ENCODE peak calls at places on chromosomes 16 and 17, in four cellular contexts. H is IMR-90, K is GM23248, W is mammary epithelial cell. I is an unnamed sample.

GRCh38 chr17:36934759-36935630 is 2.3 kb upstream of the LHX1 start:
- DNase-seq in H (no peak), W (no peak), K (no peak), I (no peak)

GRCh38 chr17:56994009-56994792 is 16.3 kb downstream of the SCPEP1 start:
- DNase-seq in K (peak), H (peak), W (no peak), I (no peak)

GRCh38 chr17:8285270-8286181 is 2.9 kb upstream of the RANGRF start:
- DNase-seq in K (no peak), H (no peak), W (no peak), I (no peak)

GRCh38 chr16:27048316-27048715 is 18.4 kb upstream of the C16orf82 start:
- DNase-seq in H (no peak), W (no peak), K (peak), I (no peak)

GRCh38 chr17:74206332-74206818 is 2.9 kb downstream of the RPL38 start:
- DNase-seq in W (no peak), H (no peak), K (no peak), I (no peak)

GRCh38 chr17:50060951-50061712 is 5.2 kb downstream of the ITGA3 start:
- DNase-seq in W (peak), H (peak), K (peak), I (no peak)

GRCh38 chr16:1789643-1790045 is 3.9 kb downstream of the IGFALS start:
- DNase-seq in K (no peak), W (no peak), H (no peak), I (no peak)

GRCh38 chr17:17784599-17785264 is 52.1 kb downstream of the SREBF1 start:
- DNase-seq in H (no peak), W (no peak), K (peak), I (no peak)

GRCh38 chr16:75640598-75640997 is 6.9 kb downstream of the KARS1 start:
- DNase-seq in K (no peak), W (no peak), H (peak), I (no peak)

GRCh38 chr16:85490971-85491771 is 122.0 kb upstream of the GSE1 start:
- DNase-seq in H (no peak), K (no peak), W (no peak), I (no peak)

GRCh38 chr17:21282231-21282630 is 2.3 kb upstream of the MAP2K3 start:
- DNase-seq in W (peak), K (peak), H (peak), I (no peak)

GRCh38 chr16:15041260-15042011 is 14.4 kb downstream of the NTAN1 start:
- DNase-seq in K (peak), W (peak), H (peak), I (no peak)

GRCh38 chr16:82848013-82848412 is 221.2 kb downstream of the CDH13 start:
- DNase-seq in H (no peak), K (no peak), W (no peak), I (no peak)

GRCh38 chr17:70168044-70168978 is 1.0 kb upstream of the KCNJ2 start:
- DNase-seq in K (peak), W (peak), H (peak), I (no peak)

GRCh38 chr16:89999831-90000574 is 19.3 kb downstream of the DBNDD1 start:
- DNase-seq in K (no peak), W (no peak), H (no peak), I (no peak)

GRCh38 chr17:57955183-57955952 is at the start of gene CUEDC1:
- DNase-seq in W (peak), K (peak), H (peak), I (no peak)

GRCh38 chr16:89828199-89828869 is at the start of gene SPIRE2:
- DNase-seq in H (peak), K (peak), W (peak), I (no peak)

GRCh38 chr17:68600881-68601564 is at the start of gene FAM20A:
- DNase-seq in K (peak), H (no peak), W (no peak), I (no peak)

GRCh38 chr17:74305865-74306654 is 20.0 kb upstream of the KIF19 start:
- DNase-seq in H (no peak), K (peak), W (no peak), I (no peak)

GRCh38 chr17:82020874-82021727 is 1.6 kb downstream of the CENPX start:
- DNase-seq in W (peak), K (peak), H (peak), I (no peak)

GRCh38 chr17:57593739-57594462 is 151.2 kb downstream of the CCDC182 start:
- DNase-seq in W (no peak), H (no peak), K (no peak), I (no peak)

GRCh38 chr16:11742041-11742535 is 569 bp downstream of the TXNDC11 start:
- DNase-seq in K (no peak), H (no peak), W (peak), I (no peak)

GRCh38 chr17:65742433-65743312 is 181.2 kb upstream of the AXIN2 start:
- DNase-seq in K (peak), W (peak), H (peak), I (peak)

GRCh38 chr17:44900894-44901293 is 1.6 kb upstream of the EFTUD2 start:
- DNase-seq in H (peak), W (peak), K (peak), I (no peak)

GRCh38 chr16:12340151-12340733 is 363.7 kb downstream of the SNX29 start:
- DNase-seq in K (peak), H (peak), W (peak), I (no peak)

GRCh38 chr17:31061678-31062077 is 33.1 kb upstream of the NF1 start:
- DNase-seq in W (no peak), H (no peak), K (peak), I (no peak)

GRCh38 chr16:35559911-35560636 is 2100.7 kb downstream of the TP53TG3F start:
- DNase-seq in W (no peak), H (no peak), K (no peak), I (no peak)

GRCh38 chr17:57677858-57678257 is 67.2 kb downstream of the CCDC182 start:
- DNase-seq in K (no peak), W (no peak), H (no peak), I (no peak)

GRCh38 chr16:77445321-77445720 is 10.5 kb upstream of the ADAMTS18 start:
- DNase-seq in H (no peak), K (no peak), W (no peak), I (no peak)

GRCh38 chr17:58245428-58246103 is 7.2 kb downstream of the LPO start:
- DNase-seq in W (no peak), K (peak), H (peak), I (no peak)

GRCh38 chr17:75504347-75505151 is 10.8 kb downstream of the CASKIN2 start:
- DNase-seq in K (peak), W (peak), H (no peak), I (no peak)

GRCh38 chr17:18321309-18321708 is 6.2 kb downstream of the SMCR8 start:
- DNase-seq in H (no peak), W (no peak), K (peak), I (no peak)

GRCh38 chr16:57723170-57723569 is 12.4 kb upstream of the KATNB1 start:
- DNase-seq in H (no peak), K (peak), W (no peak), I (no peak)

GRCh38 chr17:535165-535564 is 179.5 kb downstream of the VPS53 start:
- DNase-seq in H (no peak), K (no peak), W (no peak), I (no peak)

GRCh38 chr17:80884811-80885210 is 106.8 kb upstream of the CHMP6 start:
- DNase-seq in W (no peak), K (no peak), H (no peak), I (no peak)

GRCh38 chr17:71423871-71424546 is 696.8 kb upstream of the SOX9 start:
- DNase-seq in K (peak), W (peak), H (peak), I (peak)

GRCh38 chr16:528111-529011 is 849 bp downstream of the CAPN15 start:
- DNase-seq in W (peak), K (peak), H (peak), I (no peak)

GRCh38 chr16:531494-532125 is 4.1 kb downstream of the CAPN15 start:
- DNase-seq in H (no peak), K (no peak), W (no peak), I (no peak)

GRCh38 chr16:530111-530817 is 2.8 kb downstream of the CAPN15 start:
- DNase-seq in H (no peak), K (no peak), W (no peak), I (no peak)

GRCh38 chr16:527015-527903 is at the start of gene CAPN15:
- DNase-seq in H (peak), K (peak), W (peak), I (no peak)

GRCh38 chr16:529012-529575 is 1.6 kb downstream of the CAPN15 start:
- DNase-seq in H (no peak), K (no peak), W (no peak), I (no peak)
- H2AFZ ChIP-seq in H (peak), K (no peak), W (no peak), I (no peak)

DNA sequence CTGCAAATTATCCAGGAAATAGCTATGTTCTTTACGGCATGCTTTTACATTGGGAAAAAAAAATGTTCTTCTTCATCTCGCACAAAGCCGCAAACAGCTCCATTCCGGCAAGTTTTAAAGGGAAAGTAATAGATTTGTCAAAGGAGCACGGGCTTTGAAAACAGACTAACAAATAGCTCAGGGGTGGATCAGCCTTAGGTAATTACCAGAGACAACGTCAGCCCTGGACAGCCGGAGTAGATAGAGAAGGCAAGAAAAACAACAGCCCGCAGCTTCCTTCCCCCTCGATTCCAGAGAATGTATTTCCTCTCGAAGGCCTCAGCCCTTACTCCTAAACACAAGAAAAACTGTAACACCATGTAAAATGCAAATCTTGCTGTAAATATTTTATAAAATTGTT is 222.5 kb downstream of the C16orf78 start:
- DNase-seq in H (peak), W (no peak), K (no peak), I (no peak)
- H3K4me3 ChIP-seq in H (no peak), W (no peak), K (no peak), I (no peak)

GRCh38 chr17:77178050-77178449 is 37.3 kb downstream of the SEC14L1 start:
- DNase-seq in H (no peak), K (no peak), W (no peak), I (no peak)

GRCh38 chr17:77178586-77178985 is 37.8 kb downstream of the SEC14L1 start:
- DNase-seq in W (no peak), K (no peak), H (no peak), I (no peak)

GRCh38 chr17:77173104-77173503 is 32.3 kb downstream of the SEC14L1 start:
- DNase-seq in K (no peak), W (no peak), H (no peak), I (no peak)

GRCh38 chr17:77177002-77177401 is 36.2 kb downstream of the SEC14L1 start:
- DNase-seq in K (no peak), H (no peak), W (no peak), I (no peak)

GRCh38 chr17:77174928-77175720 is 34.4 kb downstream of the SEC14L1 start:
- DNase-seq in K (no peak), H (no peak), W (peak), I (no peak)
- H2AFZ ChIP-seq in K (no peak), H (no peak), W (no peak), I (no peak)

GRCh38 chr16:67001726-67002125 is 13.3 kb downstream of the CES4A start:
- DNase-seq in K (no peak), W (no peak), H (no peak), I (no peak)
- H3K4me3 ChIP-seq in K (no peak), W (no peak), H (no peak), I (no peak)

GRCh38 chr16:68984467-68984866 is 121.0 kb upstream of the HAS3 start:
- DNase-seq in W (no peak), K (no peak), H (no peak), I (no peak)

GRCh38 chr16:68987734-68988457 is 117.6 kb upstream of the HAS3 start:
- DNase-seq in H (no peak), W (no peak), K (no peak), I (no peak)

GRCh38 chr16:68985268-68985667 is 120.2 kb upstream of the HAS3 start:
- DNase-seq in H (peak), K (no peak), W (no peak), I (no peak)

GRCh38 chr16:68981971-68982370 is 123.5 kb upstream of the HAS3 start:
- DNase-seq in W (no peak), H (no peak), K (no peak), I (no peak)

GRCh38 chr16:68985855-68986254 is 119.6 kb upstream of the HAS3 start:
- DNase-seq in H (peak), K (peak), W (peak), I (peak)
- H2AFZ ChIP-seq in H (peak), K (no peak), W (peak), I (no peak)

GRCh38 chr17:77451271-77451893 is 310.6 kb downstream of the SEC14L1 start:
- DNase-seq in H (peak), K (peak), W (peak), I (no peak)

GRCh38 chr17:77449908-77450741 is 309.4 kb downstream of the SEC14L1 start:
- DNase-seq in H (peak), K (peak), W (peak), I (no peak)

GRCh38 chr17:77450742-77451270 is 310.0 kb downstream of the SEC14L1 start:
- DNase-seq in W (no peak), H (no peak), K (no peak), I (no peak)

GRCh38 chr17:77453613-77454559 is 313.1 kb downstream of the SEC14L1 start:
- DNase-seq in W (peak), K (no peak), H (no peak), I (no peak)

GRCh38 chr17:77451894-77452852 is 311.4 kb downstream of the SEC14L1 start:
- DNase-seq in K (peak), W (peak), H (peak), I (no peak)
- H3K4me3 ChIP-seq in K (peak), W (peak), H (peak), I (peak)

GRCh38 chr16:3007957-3008748 is 4.6 kb upstream of the CLDN9 start:
- DNase-seq in H (no peak), K (no peak), W (no peak), I (no peak)
- H2AFZ ChIP-seq in H (no peak), K (peak), W (no peak), I (no peak)

I was measured in keratinocyte.